ENCODE peak calls at places on chromosomes 2 and 18, in nine cellular contexts. O is fibroblast of lung; Z is dorsolateral prefrontal cortex; K is H9; T is RWPE2; P is CD8-positive, alpha-beta T cell; J is cardiac fibroblast; M is omental fat pad; V is osteoblast. G is an unnamed sample.
A peak's percentile ranks its signal among the peaks of the same experiment; 100 is the strongest.

GRCh38 chr2:158191569-158191968 is 89.9 kb downstream of the UPP2 start:
- DNase-seq in J (no peak), M (no peak), T (no peak), P (no peak), V (no peak), O (no peak), K (no peak), Z (no peak), G (no peak)

GRCh38 chr2:166074011-166074410 is 53.8 kb downstream of the SCN1A start:
- DNase-seq in P (no peak), T (no peak), V (no peak), Z (no peak), J (no peak), M (no peak), O (no peak), K (no peak), G (no peak)

GRCh38 chr18:24234330-24234729 is 95.5 kb downstream of the CABYR start:
- DNase-seq in P (no peak), Z (no peak), O (no peak), T (no peak), V (no peak), J (peak; percentile 81), K (no peak), M (peak; percentile 39), G (no peak)

GRCh38 chr2:229150317-229150716 is 120.8 kb downstream of the PID1 start:
- DNase-seq in J (no peak), M (no peak), T (no peak), P (no peak), V (no peak), K (no peak), O (no peak), Z (no peak), G (no peak)

GRCh38 chr2:30800159-30800558 is 7.1 kb downstream of the CAPN13 start:
- DNase-seq in P (no peak), K (no peak), V (no peak), T (no peak), Z (no peak), O (no peak), M (no peak), J (no peak), G (no peak)

GRCh38 chr18:77547757-77548156 is 298.1 kb downstream of the GALR1 start:
- DNase-seq in K (no peak), V (no peak), M (no peak), J (no peak), Z (no peak), T (no peak), P (no peak), O (no peak), G (no peak)

GRCh38 chr2:146246017-146246733 is 1598.7 kb upstream of the ACVR2A start:
- DNase-seq in P (no peak), J (peak; percentile 29), V (no peak), O (peak; percentile 64), K (no peak), T (no peak), Z (no peak), M (no peak), G (no peak)

GRCh38 chr18:68436485-68436884 is 278.4 kb downstream of the TMX3 start:
- DNase-seq in T (no peak), V (no peak), O (peak; percentile 35), M (no peak), Z (no peak), P (no peak), J (peak; percentile 78), K (no peak), G (no peak)

GRCh38 chr2:158894078-158894477 is 74.4 kb upstream of the TANC1 start:
- DNase-seq in P (no peak), T (no peak), O (no peak), M (no peak), Z (no peak), J (peak; percentile 45), K (no peak), V (no peak), G (no peak)

GRCh38 chr2:188383158-188383557 is 91.5 kb downstream of the GULP1 start:
- DNase-seq in K (no peak), T (no peak), P (no peak), M (no peak), J (no peak), V (no peak), O (peak; percentile 40), Z (no peak), G (no peak)

GRCh38 chr2:12448846-12449480 is 267.8 kb upstream of the TRIB2 start:
- DNase-seq in M (no peak), J (no peak), V (no peak), T (no peak), O (no peak), P (no peak), Z (no peak), K (no peak), G (no peak)

GRCh38 chr18:3305933-3306332 is 44.0 kb downstream of the MYL12B start:
- DNase-seq in P (no peak), K (no peak), M (no peak), Z (no peak), J (peak; percentile 75), O (peak; percentile 61), V (no peak), T (peak; percentile 85), G (no peak)

GRCh38 chr2:74834806-74835755 is 1.2 kb downstream of the HK2 start:
- DNase-seq in T (peak; percentile 72), Z (no peak), K (peak; percentile 95), V (peak; percentile 95), O (peak; percentile 42), P (peak; percentile 30), M (no peak), J (peak; percentile 72), G (peak; percentile 25)

GRCh38 chr2:231386446-231386845 is 9.1 kb upstream of the B3GNT7 start:
- DNase-seq in M (no peak), J (peak; percentile 24), V (peak; percentile 97), K (no peak), O (peak; percentile 55), Z (no peak), P (no peak), T (no peak), G (no peak)

GRCh38 chr2:231390667-231391066 is 4.8 kb upstream of the B3GNT7 start:
- DNase-seq in O (no peak), K (no peak), M (no peak), T (no peak), Z (no peak), V (peak; percentile 83), P (no peak), J (no peak), G (no peak)

GRCh38 chr2:231385429-231385828 is 10.1 kb upstream of the B3GNT7 start:
- DNase-seq in V (peak; percentile 19), M (no peak), O (no peak), K (no peak), P (no peak), Z (no peak), J (no peak), T (no peak), G (no peak)

GRCh38 chr2:231388725-231389346 is 6.7 kb upstream of the B3GNT7 start:
- DNase-seq in Z (no peak), J (no peak), V (peak; percentile 68), O (no peak), K (no peak), T (no peak), M (no peak), P (no peak), G (no peak)

GRCh38 chr2:231387904-231388724 is 7.4 kb upstream of the B3GNT7 start:
- DNase-seq in O (peak; percentile 56), V (peak; percentile 96), J (peak; percentile 61), K (no peak), Z (peak; percentile 96), P (no peak), M (no peak), T (no peak), G (no peak)
- TF ChIP-seq CTCF in O (no peak), V (no peak), J (peak; percentile 1), K (no peak), Z (peak; percentile 46), P (no peak), M (no peak), T (no peak), G (no peak)

DNA sequence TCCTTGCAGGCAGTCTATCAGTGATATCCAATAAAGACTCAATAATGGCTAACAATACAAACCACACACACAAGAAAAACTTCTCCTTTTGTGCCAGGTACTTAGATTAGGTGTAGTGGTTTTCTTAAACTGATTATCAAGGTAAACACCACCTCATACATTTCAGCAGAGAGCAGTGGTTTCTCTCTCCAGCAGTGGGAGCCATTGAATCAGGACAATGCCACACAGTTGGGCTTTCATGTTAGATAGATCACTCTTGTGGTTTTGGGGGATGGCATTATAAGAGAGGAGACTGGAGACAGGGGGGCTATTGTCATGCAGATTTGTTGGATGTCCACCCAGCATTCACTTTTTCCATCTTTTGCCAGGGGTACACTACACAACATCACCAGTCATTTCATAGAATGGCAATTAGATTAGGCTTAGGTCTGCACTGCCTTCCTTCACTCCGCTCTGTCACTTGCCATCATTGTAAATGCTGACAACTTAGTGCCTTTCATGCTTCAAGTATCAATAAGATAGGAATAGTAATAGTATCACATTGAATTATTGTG is 13.6 kb upstream of the IRS1 start:
- DNase-seq in V (no peak), J (no peak), P (no peak), M (no peak), Z (no peak), K (peak; percentile 43), O (peak; percentile 11), T (no peak), G (no peak)
- TF ChIP-seq CTCF in V (peak; percentile 66), J (peak; percentile 70), P (no peak), M (no peak), Z (peak; percentile 65), K (peak; percentile 72), O (peak; percentile 54), T (peak; percentile 61), G (no peak)

GRCh38 chr2:219430633-219431615 is 3.7 kb upstream of the SPEG start:
- DNase-seq in T (no peak), V (peak; percentile 93), M (no peak), P (no peak), O (peak; percentile 69), J (peak; percentile 67), K (peak; percentile 62), Z (no peak), G (no peak)
- TF ChIP-seq CTCF in T (peak; percentile 69), V (peak; percentile 50), M (no peak), P (peak; percentile 24), O (no peak), J (peak; percentile 20), K (peak; percentile 38), Z (no peak), G (no peak)

GRCh38 chr2:220076734-220077133 is 449.3 kb downstream of the SLC4A3 start:
- DNase-seq in J (peak; percentile 69), O (peak; percentile 80), V (peak; percentile 68), Z (no peak), P (no peak), M (no peak), T (no peak), K (no peak), G (no peak)
- TF ChIP-seq CTCF in J (peak; percentile 49), O (peak; percentile 53), V (peak; percentile 49), Z (no peak), P (no peak), M (no peak), T (no peak), K (peak; percentile 39), G (no peak)

GRCh38 chr2:121281694-121282093 is 3.3 kb downstream of the TFCP2L1 start:
- DNase-seq in O (no peak), Z (no peak), P (no peak), K (no peak), M (no peak), V (peak; percentile 58), J (no peak), T (no peak), G (no peak)
- TF ChIP-seq CTCF in O (no peak), Z (no peak), P (no peak), K (no peak), M (no peak), V (no peak), J (no peak), T (no peak), G (no peak)

GRCh38 chr18:26547302-26548143 is 830 bp downstream of the KCTD1 start:
- DNase-seq in P (peak; percentile 22), O (peak; percentile 84), K (peak; percentile 86), T (peak; percentile 73), M (no peak), V (no peak), J (peak; percentile 88), Z (peak; percentile 84), G (peak; percentile 84)
- TF ChIP-seq CTCF in P (no peak), O (peak; percentile 39), K (peak; percentile 73), T (peak; percentile 71), M (no peak), V (peak; percentile 35), J (peak; percentile 45), Z (peak; percentile 69), G (peak; percentile 48)